ENCODE peak calls at places on chromosomes 11 and 22, in five cellular contexts. One of them, this sample, is unnamed.

GRCh38 chr22:26534166-26534855 is 22.0 kb upstream of the TFIP11 start:
- DNase-seq in RWPE1: peak
- DNase-seq in IMR-90: no peak
- DNase-seq in uterus: no peak
- DNase-seq in dorsolateral prefrontal cortex: no peak
- DNase-seq in this sample: no peak

GRCh38 chr11:5737091-5737490 is 843 bp downstream of the OR56B1 start:
- DNase-seq in RWPE1: no peak
- DNase-seq in IMR-90: peak
- DNase-seq in uterus: no peak
- DNase-seq in dorsolateral prefrontal cortex: no peak
- DNase-seq in this sample: no peak

GRCh38 chr11:33001281-33001680 is 14.4 kb upstream of the DEPDC7 start:
- DNase-seq in RWPE1: no peak
- DNase-seq in IMR-90: peak
- DNase-seq in uterus: no peak
- DNase-seq in dorsolateral prefrontal cortex: no peak
- DNase-seq in this sample: no peak

GRCh38 chr22:26563022-26563421 is 26.9 kb downstream of the TPST2 start:
- DNase-seq in RWPE1: no peak
- DNase-seq in IMR-90: no peak
- DNase-seq in uterus: no peak
- DNase-seq in dorsolateral prefrontal cortex: no peak
- DNase-seq in this sample: no peak

GRCh38 chr22:41395531-41396240 is 13.9 kb downstream of the TEF start:
- DNase-seq in RWPE1: no peak
- DNase-seq in IMR-90: no peak
- DNase-seq in uterus: no peak
- DNase-seq in dorsolateral prefrontal cortex: no peak
- DNase-seq in this sample: no peak

GRCh38 chr11:14542384-14542783 is 22.2 kb upstream of the PSMA1 start:
- DNase-seq in RWPE1: no peak
- DNase-seq in IMR-90: no peak
- DNase-seq in uterus: no peak
- DNase-seq in dorsolateral prefrontal cortex: no peak
- DNase-seq in this sample: no peak

GRCh38 chr22:46368422-46368821 is 32.9 kb downstream of the TRMU start:
- DNase-seq in RWPE1: no peak
- DNase-seq in IMR-90: no peak
- DNase-seq in uterus: no peak
- DNase-seq in dorsolateral prefrontal cortex: no peak
- DNase-seq in this sample: no peak

GRCh38 chr11:877565-877964 is 33.0 kb downstream of the CHID1 start:
- DNase-seq in RWPE1: no peak
- DNase-seq in IMR-90: no peak
- DNase-seq in uterus: no peak
- DNase-seq in dorsolateral prefrontal cortex: no peak
- DNase-seq in this sample: no peak

GRCh38 chr11:90947930-90948329 is 725.1 kb upstream of the CHORDC1 start:
- DNase-seq in RWPE1: no peak
- DNase-seq in IMR-90: no peak
- DNase-seq in uterus: no peak
- DNase-seq in dorsolateral prefrontal cortex: no peak
- DNase-seq in this sample: no peak

GRCh38 chr22:47163876-47164513 is 401.5 kb downstream of the TBC1D22A start:
- DNase-seq in RWPE1: no peak
- DNase-seq in IMR-90: no peak
- DNase-seq in uterus: peak
- DNase-seq in dorsolateral prefrontal cortex: no peak
- DNase-seq in this sample: no peak

GRCh38 chr22:49011769-49012598 is 815.7 kb downstream of the BRD1 start:
- DNase-seq in RWPE1: no peak
- DNase-seq in IMR-90: no peak
- DNase-seq in uterus: no peak
- DNase-seq in dorsolateral prefrontal cortex: peak
- DNase-seq in this sample: no peak

GRCh38 chr11:19242184-19242932 is 1.6 kb upstream of the E2F8 start:
- DNase-seq in RWPE1: no peak
- DNase-seq in IMR-90: no peak
- DNase-seq in uterus: no peak
- DNase-seq in dorsolateral prefrontal cortex: no peak
- DNase-seq in this sample: no peak

GRCh38 chr22:35528967-35529366 is 11.7 kb upstream of the RASD2 start:
- DNase-seq in RWPE1: no peak
- DNase-seq in IMR-90: no peak
- DNase-seq in uterus: no peak
- DNase-seq in dorsolateral prefrontal cortex: no peak
- DNase-seq in this sample: no peak

GRCh38 chr11:42552786-42553185 is 759.0 kb upstream of the API5 start:
- DNase-seq in RWPE1: no peak
- DNase-seq in IMR-90: no peak
- DNase-seq in uterus: no peak
- DNase-seq in dorsolateral prefrontal cortex: no peak
- DNase-seq in this sample: no peak

GRCh38 chr11:123221074-123221473 is 26.0 kb upstream of the CLMP start:
- DNase-seq in RWPE1: no peak
- DNase-seq in IMR-90: no peak
- DNase-seq in uterus: no peak
- DNase-seq in dorsolateral prefrontal cortex: no peak
- DNase-seq in this sample: no peak

GRCh38 chr22:44057411-44057987 is 33.4 kb downstream of the PARVB start:
- DNase-seq in RWPE1: no peak
- DNase-seq in IMR-90: no peak
- DNase-seq in uterus: peak
- DNase-seq in dorsolateral prefrontal cortex: no peak
- DNase-seq in this sample: no peak

GRCh38 chr11:125679397-125679796 is 1.2 kb downstream of the ACRV1 start:
- DNase-seq in RWPE1: no peak
- DNase-seq in IMR-90: peak
- DNase-seq in uterus: no peak
- DNase-seq in dorsolateral prefrontal cortex: no peak
- DNase-seq in this sample: no peak
- TF ChIP-seq CTCF in RWPE1: no peak
- TF ChIP-seq CTCF in IMR-90: peak
- TF ChIP-seq CTCF in uterus: no peak
- TF ChIP-seq CTCF in dorsolateral prefrontal cortex: no peak
- TF ChIP-seq CTCF in this sample: no peak

GRCh38 chr11:69013009-69013951 is at the start of gene MRGPRF:
- DNase-seq in RWPE1: no peak
- DNase-seq in IMR-90: peak
- DNase-seq in uterus: peak
- DNase-seq in dorsolateral prefrontal cortex: no peak
- DNase-seq in this sample: no peak
- TF ChIP-seq CTCF in RWPE1: peak
- TF ChIP-seq CTCF in IMR-90: peak
- TF ChIP-seq CTCF in uterus: peak
- TF ChIP-seq CTCF in dorsolateral prefrontal cortex: no peak
- TF ChIP-seq CTCF in this sample: no peak

GRCh38 chr11:61700720-61701119 is 20.5 kb downstream of the DAGLA start:
- DNase-seq in RWPE1: no peak
- DNase-seq in IMR-90: no peak
- DNase-seq in uterus: no peak
- DNase-seq in dorsolateral prefrontal cortex: no peak
- DNase-seq in this sample: no peak
- TF ChIP-seq CTCF in RWPE1: no peak
- TF ChIP-seq CTCF in IMR-90: no peak
- TF ChIP-seq CTCF in uterus: no peak
- TF ChIP-seq CTCF in dorsolateral prefrontal cortex: no peak
- TF ChIP-seq CTCF in this sample: no peak

GRCh38 chr22:29606320-29606719 is 2.9 kb downstream of the NF2 start:
- DNase-seq in RWPE1: no peak
- DNase-seq in IMR-90: no peak
- DNase-seq in uterus: no peak
- DNase-seq in dorsolateral prefrontal cortex: no peak
- DNase-seq in this sample: no peak

GRCh38 chr22:29605236-29605850 is 1.9 kb downstream of the NF2 start:
- DNase-seq in RWPE1: no peak
- DNase-seq in IMR-90: no peak
- DNase-seq in uterus: no peak
- DNase-seq in dorsolateral prefrontal cortex: no peak
- DNase-seq in this sample: no peak

GRCh38 chr22:29610780-29611179 is 7.3 kb downstream of the NF2 start:
- DNase-seq in RWPE1: no peak
- DNase-seq in IMR-90: no peak
- DNase-seq in uterus: no peak
- DNase-seq in dorsolateral prefrontal cortex: no peak
- DNase-seq in this sample: no peak

GRCh38 chr22:29607426-29607825 is 4.0 kb downstream of the NF2 start:
- DNase-seq in RWPE1: no peak
- DNase-seq in IMR-90: no peak
- DNase-seq in uterus: no peak
- DNase-seq in dorsolateral prefrontal cortex: no peak
- DNase-seq in this sample: no peak

DNA sequence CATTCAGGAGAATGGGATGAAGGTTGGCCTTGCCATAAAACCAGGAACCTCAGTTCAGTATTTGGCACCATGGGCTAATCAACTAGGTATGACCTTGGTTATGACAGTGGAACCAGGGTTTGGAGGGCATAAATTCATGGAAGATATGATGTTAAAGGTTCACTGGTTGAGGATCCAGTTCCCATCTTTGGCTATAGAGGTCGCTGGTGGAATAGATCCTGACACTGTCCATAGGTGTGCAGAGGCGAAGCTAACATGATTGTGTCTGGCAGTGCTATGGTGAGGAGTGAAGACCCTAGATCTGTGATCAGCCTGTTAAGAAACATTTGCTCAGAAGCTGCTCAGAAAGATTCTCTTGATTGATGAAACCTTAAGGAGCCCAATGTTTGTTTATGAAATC is 5.7 kb downstream of the NF2 start:
- DNase-seq in RWPE1: no peak
- DNase-seq in IMR-90: no peak
- DNase-seq in uterus: no peak
- DNase-seq in dorsolateral prefrontal cortex: no peak
- DNase-seq in this sample: no peak
- TF ChIP-seq CTCF in RWPE1: no peak
- TF ChIP-seq CTCF in IMR-90: peak
- TF ChIP-seq CTCF in uterus: no peak
- TF ChIP-seq CTCF in dorsolateral prefrontal cortex: no peak
- TF ChIP-seq CTCF in this sample: no peak

GRCh38 chr11:10329935-10330334 is 25.1 kb downstream of the ADM start:
- DNase-seq in RWPE1: no peak
- DNase-seq in IMR-90: peak
- DNase-seq in uterus: no peak
- DNase-seq in dorsolateral prefrontal cortex: no peak
- DNase-seq in this sample: no peak
- TF ChIP-seq CTCF in RWPE1: no peak
- TF ChIP-seq CTCF in IMR-90: no peak
- TF ChIP-seq CTCF in uterus: no peak
- TF ChIP-seq CTCF in dorsolateral prefrontal cortex: no peak
- TF ChIP-seq CTCF in this sample: no peak

DNA sequence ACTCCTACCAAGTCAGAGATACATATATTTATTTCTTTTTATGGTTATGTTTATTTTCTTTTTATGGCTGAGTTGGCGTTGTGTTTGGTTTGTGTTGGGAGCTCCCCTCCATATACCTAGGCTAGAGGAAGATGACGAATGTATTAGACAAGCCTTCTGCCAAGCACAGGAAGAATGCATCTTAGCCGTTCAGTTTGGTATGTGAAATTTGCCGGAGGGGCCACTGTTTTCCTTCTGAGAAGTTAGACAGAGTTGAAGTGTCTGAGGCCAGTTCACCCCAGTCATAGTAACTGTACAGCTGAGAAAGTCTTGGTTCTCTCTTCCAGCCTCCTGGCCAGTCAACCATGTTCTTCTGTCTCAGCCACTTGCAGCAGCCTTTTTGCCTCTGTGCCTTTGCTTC is 29.8 kb downstream of the TEAD1 start:
- DNase-seq in RWPE1: peak
- DNase-seq in IMR-90: peak
- DNase-seq in uterus: no peak
- DNase-seq in dorsolateral prefrontal cortex: no peak
- DNase-seq in this sample: no peak
- TF ChIP-seq CTCF in RWPE1: no peak
- TF ChIP-seq CTCF in IMR-90: no peak
- TF ChIP-seq CTCF in uterus: no peak
- TF ChIP-seq CTCF in dorsolateral prefrontal cortex: no peak
- TF ChIP-seq CTCF in this sample: no peak

DNA sequence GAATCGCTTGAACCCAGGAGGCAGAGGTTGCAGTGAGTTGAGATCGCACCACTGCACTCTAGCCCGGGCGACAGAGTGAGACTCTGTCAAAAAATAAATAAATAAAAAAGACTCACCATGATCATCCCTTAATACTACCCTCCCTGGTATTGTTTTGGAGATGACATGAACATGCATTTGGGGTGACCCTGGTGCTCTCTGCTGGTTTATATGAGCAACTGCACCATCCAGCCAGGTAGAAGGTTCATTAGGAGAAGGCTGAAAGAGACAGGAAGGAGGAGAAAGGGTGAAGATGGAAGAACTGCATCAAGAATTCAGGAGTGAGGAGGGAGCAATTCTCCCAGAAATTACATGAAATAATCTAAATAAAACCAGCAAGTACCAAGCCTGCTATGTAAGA is 37.8 kb downstream of the SLC5A1 start:
- DNase-seq in RWPE1: peak
- DNase-seq in IMR-90: peak
- DNase-seq in uterus: no peak
- DNase-seq in dorsolateral prefrontal cortex: no peak
- DNase-seq in this sample: no peak
- TF ChIP-seq CTCF in RWPE1: peak
- TF ChIP-seq CTCF in IMR-90: peak
- TF ChIP-seq CTCF in uterus: peak
- TF ChIP-seq CTCF in dorsolateral prefrontal cortex: no peak
- TF ChIP-seq CTCF in this sample: peak

This sample was measured in natural killer cell.